ENCODE peak calls at places on chromosomes 7 and 10, in five cellular contexts. S, E, G, W and H are unnamed samples.

GRCh38 chr10:77355844-77356243 is 281.8 kb downstream of the KCNMA1 start:
- DNase-seq in E (peak), G (no peak), W (no peak), S (no peak), H (no peak)

GRCh38 chr7:995571-995970 is 12.6 kb downstream of the CYP2W1 start:
- DNase-seq in E (no peak), S (no peak), G (no peak), W (no peak), H (no peak)

GRCh38 chr7:100975391-100975821 is 6.0 kb downstream of the MUC12 start:
- DNase-seq in E (no peak), S (no peak), G (no peak), W (no peak), H (no peak)

GRCh38 chr10:131464789-131465188 is 153.3 kb upstream of the TCERG1L start:
- DNase-seq in G (no peak), E (no peak), W (no peak), S (no peak), H (no peak)

GRCh38 chr7:15889501-15889900 is 203.0 kb upstream of the MEOX2 start:
- DNase-seq in W (peak), E (peak), G (no peak), S (peak), H (peak)

GRCh38 chr10:65273063-65273462 is 1652.8 kb upstream of the LRRTM3 start:
- DNase-seq in E (no peak), W (no peak), S (no peak), G (no peak), H (no peak)

GRCh38 chr7:20409961-20410360 is 79.3 kb downstream of the ITGB8 start:
- DNase-seq in S (no peak), E (no peak), G (no peak), W (no peak), H (no peak)

GRCh38 chr7:158300427-158300826 is 287.2 kb downstream of the PTPRN2 start:
- DNase-seq in G (no peak), W (no peak), E (no peak), S (no peak), H (no peak)

GRCh38 chr7:44378744-44379143 is 53.4 kb upstream of the CAMK2B start:
- DNase-seq in G (no peak), E (peak), S (no peak), W (no peak), H (no peak)

GRCh38 chr7:44381494-44382220 is 56.3 kb upstream of the CAMK2B start:
- DNase-seq in W (no peak), S (no peak), G (no peak), E (no peak), H (no peak)

GRCh38 chr7:44380831-44381493 is 55.6 kb upstream of the CAMK2B start:
- DNase-seq in W (no peak), E (no peak), S (no peak), G (no peak), H (no peak)

GRCh38 chr7:44379366-44380178 is 54.2 kb upstream of the CAMK2B start:
- DNase-seq in S (no peak), E (no peak), G (no peak), W (no peak), H (no peak)

GRCh38 chr7:44380179-44380830 is 54.9 kb upstream of the CAMK2B start:
- DNase-seq in W (no peak), E (no peak), S (no peak), G (no peak), H (no peak)
- TF ChIP-seq POLR2A in W (no peak), E (no peak), S (no peak), G (no peak), H (no peak)

DNA sequence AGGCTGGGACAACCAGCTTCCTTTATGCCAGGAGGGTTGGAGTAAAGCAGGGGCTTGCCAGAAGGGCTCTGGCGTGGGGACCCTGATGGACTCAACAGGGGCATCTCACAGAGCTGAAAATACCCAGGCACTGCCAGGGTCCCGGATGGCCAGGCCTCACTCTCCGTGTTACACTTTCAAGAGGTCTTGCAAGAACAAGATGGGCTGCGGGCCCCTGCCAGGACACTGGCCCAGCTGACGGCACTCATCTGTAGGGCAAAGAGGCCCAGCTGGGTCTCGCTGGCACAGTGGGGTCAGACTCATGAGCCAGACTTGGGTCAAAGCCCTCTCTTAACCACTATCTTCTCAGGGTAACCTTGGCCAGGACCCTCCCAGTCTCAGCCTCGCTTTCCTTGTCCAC is 90.9 kb downstream of the FAM53B start:
- DNase-seq in S (no peak), G (no peak), W (no peak), E (no peak), H (no peak)
- H3K27ac ChIP-seq in S (peak), G (peak), W (peak), E (no peak), H (peak)

DNA sequence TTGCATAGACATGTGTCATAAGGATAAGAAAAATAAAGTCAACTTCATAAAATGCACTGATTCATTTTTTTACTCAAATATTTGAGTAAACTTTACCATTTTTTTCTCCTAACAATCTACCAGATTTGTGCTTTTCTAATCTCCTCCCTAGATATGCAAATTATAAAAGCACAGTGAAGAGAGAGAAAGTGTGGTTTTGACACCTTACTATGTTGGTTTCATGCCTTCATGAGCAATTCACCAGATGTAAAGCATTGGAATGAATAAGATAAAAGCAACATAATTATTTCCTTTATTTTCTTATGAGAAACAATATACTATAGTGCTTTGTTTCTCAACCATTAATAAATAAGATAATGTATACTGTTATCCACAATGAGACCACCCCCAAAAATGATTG is 432.5 kb upstream of the PCDH15 start:
- DNase-seq in S (no peak), G (no peak), E (no peak), W (no peak), H (no peak)
- TF ChIP-seq POLR2A in S (no peak), G (no peak), E (no peak), W (no peak), H (no peak)

GRCh38 chr10:71714055-71714454 is 5.5 kb downstream of the C10orf105 start:
- DNase-seq in W (no peak), G (no peak), E (no peak), S (no peak), H (no peak)
- H3K27ac ChIP-seq in W (peak), G (peak), E (peak), S (peak), H (peak)